ENCODE peak calls at places on chromosomes 2 and 18, in five cellular contexts. One of them, this sample, is unnamed.

GRCh38 chr18:66533693-66534092 is 70.2 kb downstream of the CDH19 start:
- DNase-seq in cardiac fibroblast: no peak
- DNase-seq in thyroid gland: no peak
- DNase-seq in PC-9: no peak
- DNase-seq in kidney: no peak
- DNase-seq in this sample: no peak

GRCh38 chr18:41751161-41751560 is 203.9 kb upstream of the PIK3C3 start:
- DNase-seq in cardiac fibroblast: no peak
- DNase-seq in PC-9: no peak
- DNase-seq in thyroid gland: no peak
- DNase-seq in kidney: no peak
- DNase-seq in this sample: no peak

GRCh38 chr2:29920631-29921559 is 491 bp downstream of the ALK start:
- DNase-seq in thyroid gland: peak
- DNase-seq in cardiac fibroblast: peak
- DNase-seq in PC-9: no peak
- DNase-seq in kidney: peak
- DNase-seq in this sample: no peak

GRCh38 chr2:228083131-228083530 is 98.4 kb downstream of the SPHKAP start:
- DNase-seq in cardiac fibroblast: no peak
- DNase-seq in kidney: no peak
- DNase-seq in PC-9: no peak
- DNase-seq in thyroid gland: no peak
- DNase-seq in this sample: no peak

GRCh38 chr2:226216578-226216977 is 583.0 kb downstream of the IRS1 start:
- DNase-seq in thyroid gland: no peak
- DNase-seq in PC-9: no peak
- DNase-seq in kidney: no peak
- DNase-seq in cardiac fibroblast: no peak
- DNase-seq in this sample: no peak

GRCh38 chr2:33214436-33214835 is 262.0 kb upstream of the RASGRP3 start:
- DNase-seq in cardiac fibroblast: peak
- DNase-seq in PC-9: no peak
- DNase-seq in thyroid gland: peak
- DNase-seq in kidney: no peak
- DNase-seq in this sample: no peak

GRCh38 chr2:109243526-109244425 is 114.8 kb downstream of the SH3RF3 start:
- DNase-seq in thyroid gland: no peak
- DNase-seq in kidney: no peak
- DNase-seq in cardiac fibroblast: peak
- DNase-seq in PC-9: no peak
- DNase-seq in this sample: no peak

GRCh38 chr2:104412384-104412783 is 441.5 kb upstream of the POU3F3 start:
- DNase-seq in PC-9: no peak
- DNase-seq in cardiac fibroblast: peak
- DNase-seq in kidney: no peak
- DNase-seq in thyroid gland: peak
- DNase-seq in this sample: peak

GRCh38 chr2:181984060-181984459 is 1.6 kb upstream of the PPP1R1C start:
- DNase-seq in cardiac fibroblast: no peak
- DNase-seq in thyroid gland: no peak
- DNase-seq in kidney: no peak
- DNase-seq in PC-9: no peak
- DNase-seq in this sample: no peak

GRCh38 chr2:111705711-111706323 is 178.2 kb downstream of the ANAPC1 start:
- DNase-seq in cardiac fibroblast: peak
- DNase-seq in thyroid gland: peak
- DNase-seq in kidney: peak
- DNase-seq in PC-9: peak
- DNase-seq in this sample: peak

GRCh38 chr2:119366161-119366648 is 429 bp downstream of the C2orf76 start:
- DNase-seq in cardiac fibroblast: peak
- DNase-seq in PC-9: no peak
- DNase-seq in kidney: no peak
- DNase-seq in thyroid gland: no peak
- DNase-seq in this sample: peak

GRCh38 chr2:217634871-217635270 is 367.9 kb downstream of the TNS1 start:
- DNase-seq in PC-9: no peak
- DNase-seq in kidney: no peak
- DNase-seq in thyroid gland: no peak
- DNase-seq in cardiac fibroblast: no peak
- DNase-seq in this sample: no peak

GRCh38 chr2:34104601-34105000 is 505.5 kb upstream of the FAM98A start:
- DNase-seq in thyroid gland: no peak
- DNase-seq in cardiac fibroblast: peak
- DNase-seq in PC-9: no peak
- DNase-seq in kidney: no peak
- DNase-seq in this sample: peak

GRCh38 chr18:32349728-32350395 is 120.8 kb downstream of the GAREM1 start:
- DNase-seq in thyroid gland: peak
- DNase-seq in cardiac fibroblast: peak
- DNase-seq in PC-9: peak
- DNase-seq in kidney: no peak
- DNase-seq in this sample: peak

GRCh38 chr2:69652206-69652605 is 8.7 kb upstream of the AAK1 start:
- DNase-seq in kidney: no peak
- DNase-seq in thyroid gland: no peak
- DNase-seq in PC-9: peak
- DNase-seq in cardiac fibroblast: peak
- DNase-seq in this sample: peak

GRCh38 chr18:24427484-24427883 is 1.0 kb downstream of the IMPACT start:
- DNase-seq in PC-9: no peak
- DNase-seq in kidney: no peak
- DNase-seq in thyroid gland: peak
- DNase-seq in cardiac fibroblast: peak
- DNase-seq in this sample: peak

GRCh38 chr2:100639588-100640195 is 76.9 kb downstream of the PDCL3 start:
- DNase-seq in PC-9: no peak
- DNase-seq in kidney: no peak
- DNase-seq in cardiac fibroblast: no peak
- DNase-seq in thyroid gland: no peak
- DNase-seq in this sample: no peak

GRCh38 chr2:240647503-240648154 is 22.3 kb downstream of the GPR35 start:
- DNase-seq in kidney: no peak
- DNase-seq in thyroid gland: no peak
- DNase-seq in PC-9: no peak
- DNase-seq in cardiac fibroblast: no peak
- DNase-seq in this sample: no peak

GRCh38 chr2:127679680-127680361 is 4.5 kb upstream of the LIMS2 start:
- DNase-seq in thyroid gland: no peak
- DNase-seq in PC-9: no peak
- DNase-seq in kidney: no peak
- DNase-seq in cardiac fibroblast: no peak
- DNase-seq in this sample: no peak

GRCh38 chr18:29753379-29753778 is 1289.2 kb downstream of the DSC3 start:
- DNase-seq in cardiac fibroblast: peak
- DNase-seq in kidney: no peak
- DNase-seq in PC-9: no peak
- DNase-seq in thyroid gland: no peak
- DNase-seq in this sample: peak

GRCh38 chr2:25615395-25615794 is 58.0 kb downstream of the DTNB start:
- DNase-seq in cardiac fibroblast: no peak
- DNase-seq in kidney: no peak
- DNase-seq in thyroid gland: no peak
- DNase-seq in PC-9: no peak
- DNase-seq in this sample: no peak

GRCh38 chr2:161219213-161219612 is 59.0 kb downstream of the TANK start:
- DNase-seq in thyroid gland: no peak
- DNase-seq in cardiac fibroblast: no peak
- DNase-seq in PC-9: no peak
- DNase-seq in kidney: no peak
- DNase-seq in this sample: no peak

DNA sequence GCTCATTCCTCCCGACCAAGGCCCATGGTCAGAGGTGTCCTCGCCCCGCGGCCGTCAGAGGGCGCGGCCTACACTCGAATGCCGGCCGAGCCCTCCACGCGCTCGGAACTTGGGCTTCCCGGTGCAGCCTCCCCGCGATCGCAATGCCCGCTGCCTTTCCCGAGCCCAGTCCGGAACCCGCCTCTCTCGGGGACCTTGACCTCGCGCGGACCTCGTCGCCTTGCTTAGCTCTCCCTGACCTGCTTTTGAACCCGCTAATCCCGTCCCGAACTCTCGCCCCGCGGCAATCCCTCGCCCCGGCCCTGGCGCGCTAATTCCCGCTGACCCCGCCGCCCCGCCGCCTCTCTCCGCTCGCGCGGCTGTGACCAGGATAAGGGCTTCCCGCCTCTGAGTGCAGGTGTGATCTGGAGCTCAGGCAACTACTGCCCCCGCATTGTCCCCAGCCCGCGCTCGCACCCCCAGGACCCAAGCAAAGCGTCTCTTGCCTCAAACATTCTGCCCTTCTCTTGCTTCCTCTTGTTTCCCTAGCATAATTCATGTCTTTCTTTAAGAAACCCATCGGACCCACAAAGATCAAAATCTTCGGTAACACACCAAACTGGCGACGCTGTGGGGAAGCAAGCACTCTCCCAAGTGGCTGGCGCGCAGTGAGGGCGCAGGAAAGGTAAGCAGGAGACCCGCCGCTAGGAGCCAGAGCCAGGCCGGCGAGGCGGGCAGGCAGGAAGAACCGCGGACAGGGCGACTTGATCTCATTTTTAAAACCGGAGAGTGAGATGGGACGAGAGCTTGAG is 46.6 kb upstream of the ATP6V1B1 start:
- DNase-seq in thyroid gland: no peak
- DNase-seq in PC-9: no peak
- DNase-seq in cardiac fibroblast: no peak
- DNase-seq in kidney: no peak
- DNase-seq in this sample: no peak
- H3K4me3 ChIP-seq in thyroid gland: no peak
- H3K4me3 ChIP-seq in PC-9: no peak
- H3K4me3 ChIP-seq in cardiac fibroblast: no peak
- H3K4me3 ChIP-seq in kidney: no peak
- H3K4me3 ChIP-seq in this sample: no peak

DNA sequence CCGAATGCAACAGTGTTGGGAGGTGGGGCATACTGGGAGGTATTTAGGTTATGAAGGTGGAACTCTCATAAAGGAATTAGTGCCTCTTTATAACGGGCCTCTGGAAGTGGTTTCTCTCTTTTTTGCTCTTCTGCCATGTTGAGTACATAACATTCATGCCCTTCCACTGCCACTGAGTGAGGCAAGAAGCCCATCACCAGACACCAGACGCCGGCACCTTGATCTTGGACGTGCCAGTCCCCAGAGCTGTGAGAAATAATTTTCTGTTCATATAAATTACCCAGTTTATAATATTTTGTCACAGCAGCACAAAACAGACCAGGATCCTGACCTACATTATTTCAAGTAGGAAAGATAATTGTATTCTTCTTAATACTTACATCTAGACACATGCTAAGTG is 320.2 kb downstream of the NRXN1 start:
- DNase-seq in kidney: no peak
- DNase-seq in thyroid gland: no peak
- DNase-seq in PC-9: no peak
- DNase-seq in cardiac fibroblast: no peak
- DNase-seq in this sample: no peak
- H3K4me3 ChIP-seq in kidney: no peak
- H3K4me3 ChIP-seq in thyroid gland: no peak
- H3K4me3 ChIP-seq in PC-9: no peak
- H3K4me3 ChIP-seq in cardiac fibroblast: no peak
- H3K4me3 ChIP-seq in this sample: no peak

DNA sequence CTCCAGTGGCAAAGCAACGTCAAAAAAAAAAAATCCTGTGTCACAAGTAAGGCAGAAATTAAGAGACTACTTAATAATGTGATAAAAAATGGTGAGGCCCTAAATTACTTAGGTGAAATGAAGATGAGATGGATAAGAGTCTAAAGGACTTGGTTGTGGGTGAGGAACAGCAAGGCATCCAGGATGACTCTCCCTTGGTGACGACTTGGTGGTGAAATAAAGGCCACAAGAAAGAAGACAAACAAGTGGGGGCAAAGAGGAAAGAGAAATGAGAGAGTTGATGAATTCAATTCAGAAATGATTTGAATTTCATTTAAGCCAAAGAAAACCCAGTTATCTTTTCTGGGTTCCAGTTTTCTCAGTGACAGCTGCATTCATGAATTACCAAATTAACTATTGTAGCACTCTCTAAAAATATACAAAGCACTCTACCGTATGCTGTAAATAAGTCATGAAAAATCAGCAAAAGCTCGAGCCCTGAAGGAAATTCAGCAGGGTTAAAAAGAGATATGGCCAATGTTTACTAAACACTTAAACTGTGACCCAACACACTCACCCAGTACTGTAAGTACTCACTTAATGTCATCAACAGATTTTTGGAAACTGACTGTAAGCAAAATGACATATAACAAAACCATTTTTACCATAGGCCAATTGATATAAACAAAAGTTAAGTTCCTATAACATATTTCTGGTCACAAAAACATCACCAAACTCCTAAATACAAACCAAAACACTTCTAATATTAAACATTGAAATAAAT is 1.4 kb downstream of the METTL8 start:
- DNase-seq in cardiac fibroblast: no peak
- DNase-seq in kidney: no peak
- DNase-seq in PC-9: no peak
- DNase-seq in thyroid gland: no peak
- DNase-seq in this sample: no peak
- H3K4me3 ChIP-seq in cardiac fibroblast: no peak
- H3K4me3 ChIP-seq in kidney: no peak
- H3K4me3 ChIP-seq in PC-9: peak
- H3K4me3 ChIP-seq in thyroid gland: no peak
- H3K4me3 ChIP-seq in this sample: peak

GRCh38 chr2:191892391-191892790 is 45.5 kb upstream of the CAVIN2 start:
- DNase-seq in kidney: no peak
- DNase-seq in thyroid gland: no peak
- DNase-seq in PC-9: no peak
- DNase-seq in cardiac fibroblast: peak
- DNase-seq in this sample: peak
- H3K4me3 ChIP-seq in kidney: no peak
- H3K4me3 ChIP-seq in thyroid gland: no peak
- H3K4me3 ChIP-seq in PC-9: no peak
- H3K4me3 ChIP-seq in cardiac fibroblast: no peak
- H3K4me3 ChIP-seq in this sample: no peak

DNA sequence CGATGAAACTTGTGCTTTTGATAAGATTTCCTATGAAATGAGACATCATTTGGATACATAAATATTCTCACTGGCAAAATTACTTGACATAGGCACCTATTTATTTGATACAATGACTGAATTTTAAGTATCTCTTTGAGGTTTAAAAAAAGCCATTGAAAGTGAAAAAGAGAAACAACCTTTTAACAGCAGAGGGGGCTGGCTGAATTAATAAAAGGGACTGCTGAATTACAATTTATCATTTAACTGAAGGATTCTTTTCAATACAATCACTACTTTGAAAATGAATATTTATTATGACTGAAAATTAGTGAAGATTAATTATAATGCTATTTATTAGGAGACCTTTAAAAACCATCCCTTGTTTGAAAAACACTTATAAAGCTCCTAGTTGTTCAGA is 335.3 kb downstream of the DLGAP1 start:
- DNase-seq in cardiac fibroblast: no peak
- DNase-seq in thyroid gland: no peak
- DNase-seq in kidney: no peak
- DNase-seq in PC-9: no peak
- DNase-seq in this sample: no peak
- H3K4me3 ChIP-seq in cardiac fibroblast: no peak
- H3K4me3 ChIP-seq in thyroid gland: no peak
- H3K4me3 ChIP-seq in kidney: no peak
- H3K4me3 ChIP-seq in PC-9: no peak
- H3K4me3 ChIP-seq in this sample: no peak

This sample was measured in fibroblast of mammary gland.